ENCODE peak calls at places on chromosomes 13 and 19, in five cellular contexts. One of them, this sample, is unnamed.

GRCh38 chr19:1503089-1503924 is 9.5 kb downstream of the ADAMTSL5 start:
- DNase-seq in fibroblast of the conjunctiva: no peak
- DNase-seq in ELR: peak; percentile 51
- DNase-seq in cardiac muscle cell: peak; percentile 64
- DNase-seq in left colon: no peak
- DNase-seq in this sample: no peak

GRCh38 chr13:22018297-22019210 is 347.7 kb downstream of the FGF9 start:
- DNase-seq in left colon: no peak
- DNase-seq in cardiac muscle cell: no peak
- DNase-seq in ELR: no peak
- DNase-seq in fibroblast of the conjunctiva: no peak
- DNase-seq in this sample: no peak

GRCh38 chr19:36963262-36963661 is 47.1 kb downstream of the ZNF568 start:
- DNase-seq in fibroblast of the conjunctiva: no peak
- DNase-seq in left colon: no peak
- DNase-seq in ELR: no peak
- DNase-seq in cardiac muscle cell: no peak
- DNase-seq in this sample: no peak

GRCh38 chr13:30774214-30774730 is 38.9 kb downstream of the ALOX5AP start:
- DNase-seq in fibroblast of the conjunctiva: no peak
- DNase-seq in left colon: no peak
- DNase-seq in ELR: no peak
- DNase-seq in cardiac muscle cell: no peak
- DNase-seq in this sample: no peak

GRCh38 chr19:18908917-18909619 is 10.1 kb downstream of the COPE start:
- DNase-seq in ELR: no peak
- DNase-seq in left colon: no peak
- DNase-seq in fibroblast of the conjunctiva: no peak
- DNase-seq in cardiac muscle cell: no peak
- DNase-seq in this sample: peak; percentile 44

GRCh38 chr13:32047088-32047487 is 15.5 kb downstream of the FRY start:
- DNase-seq in fibroblast of the conjunctiva: no peak
- DNase-seq in ELR: no peak
- DNase-seq in left colon: no peak
- DNase-seq in cardiac muscle cell: no peak
- DNase-seq in this sample: no peak

GRCh38 chr19:7799640-7800355 is 30.2 kb upstream of the EVI5L start:
- DNase-seq in ELR: peak; percentile 91
- DNase-seq in cardiac muscle cell: peak; percentile 92
- DNase-seq in left colon: peak; percentile 49
- DNase-seq in fibroblast of the conjunctiva: peak; percentile 69
- DNase-seq in this sample: peak; percentile 63

GRCh38 chr19:13334801-13335481 is 171.3 kb downstream of the CACNA1A start:
- DNase-seq in cardiac muscle cell: no peak
- DNase-seq in fibroblast of the conjunctiva: no peak
- DNase-seq in ELR: peak; percentile 3
- DNase-seq in left colon: no peak
- DNase-seq in this sample: no peak

GRCh38 chr13:39777527-39778061 is 122.1 kb downstream of the COG6 start:
- DNase-seq in left colon: no peak
- DNase-seq in ELR: peak; percentile 97
- DNase-seq in fibroblast of the conjunctiva: peak; percentile 84
- DNase-seq in cardiac muscle cell: no peak
- DNase-seq in this sample: no peak

GRCh38 chr13:25844559-25845434 is 207.0 kb downstream of the SHISA2 start:
- DNase-seq in left colon: no peak
- DNase-seq in cardiac muscle cell: no peak
- DNase-seq in fibroblast of the conjunctiva: no peak
- DNase-seq in ELR: no peak
- DNase-seq in this sample: no peak

GRCh38 chr13:27472941-27473340 is 22.6 kb upstream of the MTIF3 start:
- DNase-seq in cardiac muscle cell: no peak
- DNase-seq in ELR: no peak
- DNase-seq in left colon: no peak
- DNase-seq in fibroblast of the conjunctiva: no peak
- DNase-seq in this sample: no peak

GRCh38 chr13:109647046-109647445 is 139.3 kb downstream of the IRS2 start:
- DNase-seq in cardiac muscle cell: no peak
- DNase-seq in left colon: no peak
- DNase-seq in fibroblast of the conjunctiva: no peak
- DNase-seq in ELR: peak; percentile 46
- DNase-seq in this sample: no peak

GRCh38 chr13:102225892-102226291 is 176.0 kb downstream of the FGF14 start:
- DNase-seq in ELR: no peak
- DNase-seq in fibroblast of the conjunctiva: no peak
- DNase-seq in cardiac muscle cell: no peak
- DNase-seq in left colon: no peak
- DNase-seq in this sample: peak; percentile 64

GRCh38 chr13:34357435-34358232 is 539.7 kb downstream of the RFC3 start:
- DNase-seq in cardiac muscle cell: no peak
- DNase-seq in left colon: no peak
- DNase-seq in ELR: peak; percentile 87
- DNase-seq in fibroblast of the conjunctiva: no peak
- DNase-seq in this sample: no peak

GRCh38 chr13:35514801-35515502 is 38.5 kb upstream of the MAB21L1 start:
- DNase-seq in ELR: no peak
- DNase-seq in fibroblast of the conjunctiva: no peak
- DNase-seq in left colon: no peak
- DNase-seq in cardiac muscle cell: no peak
- DNase-seq in this sample: no peak

GRCh38 chr19:22144394-22144793 is 52.4 kb downstream of the ZNF676 start:
- DNase-seq in ELR: peak; percentile 15
- DNase-seq in fibroblast of the conjunctiva: no peak
- DNase-seq in left colon: no peak
- DNase-seq in cardiac muscle cell: peak; percentile 21
- DNase-seq in this sample: no peak

GRCh38 chr19:19579533-19580361 is 38.7 kb downstream of the PBX4 start:
- DNase-seq in ELR: no peak
- DNase-seq in cardiac muscle cell: no peak
- DNase-seq in fibroblast of the conjunctiva: no peak
- DNase-seq in left colon: no peak
- DNase-seq in this sample: no peak

GRCh38 chr13:66264976-66265375 is 965.2 kb downstream of the PCDH9 start:
- DNase-seq in left colon: no peak
- DNase-seq in ELR: no peak
- DNase-seq in fibroblast of the conjunctiva: no peak
- DNase-seq in cardiac muscle cell: no peak
- DNase-seq in this sample: no peak

GRCh38 chr13:114015608-114016295 is 41.9 kb upstream of the C13orf46 start:
- DNase-seq in left colon: peak; percentile 73
- DNase-seq in ELR: no peak
- DNase-seq in fibroblast of the conjunctiva: no peak
- DNase-seq in cardiac muscle cell: no peak
- DNase-seq in this sample: no peak

GRCh38 chr13:99871249-99871898 is 100.2 kb downstream of the ZIC5 start:
- DNase-seq in left colon: no peak
- DNase-seq in ELR: no peak
- DNase-seq in cardiac muscle cell: no peak
- DNase-seq in fibroblast of the conjunctiva: no peak
- DNase-seq in this sample: no peak

GRCh38 chr19:43464089-43464775 is 1.2 kb downstream of the LYPD3 start:
- DNase-seq in left colon: no peak
- DNase-seq in ELR: no peak
- DNase-seq in fibroblast of the conjunctiva: no peak
- DNase-seq in cardiac muscle cell: peak; percentile 84
- DNase-seq in this sample: peak; percentile 72

GRCh38 chr19:42198676-42199439 is 18.6 kb downstream of the DEDD2 start:
- DNase-seq in fibroblast of the conjunctiva: no peak
- DNase-seq in ELR: no peak
- DNase-seq in left colon: peak; percentile 60
- DNase-seq in cardiac muscle cell: no peak
- DNase-seq in this sample: no peak

GRCh38 chr19:5803752-5804515 is 933 bp upstream of the NRTN start:
- DNase-seq in ELR: peak; percentile 90
- DNase-seq in cardiac muscle cell: peak; percentile 95
- DNase-seq in fibroblast of the conjunctiva: peak; percentile 75
- DNase-seq in left colon: peak; percentile 87
- DNase-seq in this sample: peak; percentile 94

GRCh38 chr19:46606019-46606418 is 4.9 kb downstream of the CALM3 start:
- DNase-seq in cardiac muscle cell: no peak
- DNase-seq in ELR: no peak
- DNase-seq in left colon: no peak
- DNase-seq in fibroblast of the conjunctiva: no peak
- DNase-seq in this sample: no peak

GRCh38 chr13:114200673-114201005 is 21.6 kb downstream of the CFAP97D2 start:
- DNase-seq in ELR: peak; percentile 5
- DNase-seq in cardiac muscle cell: peak; percentile 31
- DNase-seq in fibroblast of the conjunctiva: no peak
- DNase-seq in left colon: no peak
- DNase-seq in this sample: no peak

GRCh38 chr13:40769970-40770369 is 1.0 kb downstream of the MRPS31 start:
- DNase-seq in left colon: no peak
- DNase-seq in cardiac muscle cell: no peak
- DNase-seq in ELR: no peak
- DNase-seq in fibroblast of the conjunctiva: no peak
- DNase-seq in this sample: no peak

GRCh38 chr19:24074720-24075119 is 12.3 kb upstream of the ZNF254 start:
- DNase-seq in fibroblast of the conjunctiva: no peak
- DNase-seq in ELR: peak; percentile 62
- DNase-seq in left colon: no peak
- DNase-seq in cardiac muscle cell: no peak
- DNase-seq in this sample: peak; percentile 26

GRCh38 chr19:3335431-3336350 is 30.7 kb upstream of the NFIC start:
- DNase-seq in ELR: peak; percentile 39
- DNase-seq in left colon: peak; percentile 81
- DNase-seq in cardiac muscle cell: no peak
- DNase-seq in fibroblast of the conjunctiva: peak; percentile 59
- DNase-seq in this sample: peak; percentile 84

GRCh38 chr19:12667903-12668302 is 1.3 kb downstream of the WDR83 start:
- DNase-seq in ELR: no peak
- DNase-seq in fibroblast of the conjunctiva: no peak
- DNase-seq in cardiac muscle cell: no peak
- DNase-seq in left colon: no peak
- DNase-seq in this sample: no peak

GRCh38 chr13:98664047-98664446 is 87.1 kb upstream of the STK24 start:
- DNase-seq in ELR: peak; percentile 91
- DNase-seq in fibroblast of the conjunctiva: peak; percentile 18
- DNase-seq in left colon: no peak
- DNase-seq in cardiac muscle cell: no peak
- DNase-seq in this sample: peak; percentile 22

GRCh38 chr13:108120332-108120731 is 95.0 kb downstream of the LIG4 start:
- DNase-seq in ELR: no peak
- DNase-seq in fibroblast of the conjunctiva: no peak
- DNase-seq in left colon: no peak
- DNase-seq in cardiac muscle cell: no peak
- DNase-seq in this sample: no peak

GRCh38 chr19:15540435-15540834 is 32.1 kb downstream of the CYP4F22 start:
- DNase-seq in cardiac muscle cell: no peak
- DNase-seq in ELR: no peak
- DNase-seq in fibroblast of the conjunctiva: no peak
- DNase-seq in left colon: no peak
- DNase-seq in this sample: peak; percentile 82

This sample was measured in left lobe of liver.